ENCODE peak calls at places on chromosomes 13 and 19, in ten cellular contexts. E is KG1; P is left ventricle myocardium inferior; T is GM04503; B is AG10803; F is stimulated activated CD8-positive, alpha-beta memory T cell treated with anti-CD3 and anti-CD28 coated beads, Interleukin-12 subunit alpha, Interleukin-12 subunit beta, amount 100 ng/mL, for 4 hours; K is fibroblast of the aortic adventitia; A is AML-193; V is stimulated activated CD4-positive, alpha-beta T cell treated with anti-CD3 and anti-CD28 coated beads, Interleukin-15, amount 100 ng/mL, for 24 hours; Q is left colon. U is an unnamed sample.

GRCh38 chr19:29092712-29093552 is 120.0 kb downstream of the UQCRFS1 start:
- DNase-seq in P (no peak), T (no peak), V (no peak), K (peak), E (no peak), F (no peak), B (no peak), Q (no peak), A (no peak), U (no peak)

GRCh38 chr19:38389101-38389925 is 816 bp downstream of the SPRED3 start:
- DNase-seq in T (peak), A (no peak), V (peak), Q (no peak), F (no peak), E (no peak), P (no peak), K (peak), B (peak), U (peak)

GRCh38 chr13:20337894-20338551 is 105.9 kb upstream of the GJB6 start:
- DNase-seq in K (no peak), V (no peak), P (no peak), F (no peak), B (no peak), Q (no peak), E (no peak), A (no peak), T (no peak), U (no peak)

GRCh38 chr19:55352040-55352439 is 2.5 kb downstream of the COX6B2 start:
- DNase-seq in B (no peak), F (no peak), P (no peak), K (no peak), A (no peak), E (no peak), V (no peak), Q (no peak), T (no peak), U (no peak)

GRCh38 chr19:18058208-18059009 is 28.3 kb downstream of the IL12RB1 start:
- DNase-seq in Q (peak), V (peak), F (peak), T (no peak), P (peak), A (peak), E (peak), K (peak), B (peak), U (peak)

GRCh38 chr13:110874508-110874960 is 40.3 kb downstream of the ANKRD10 start:
- DNase-seq in E (no peak), V (peak), B (peak), Q (peak), F (no peak), P (peak), A (peak), T (no peak), K (peak), U (peak)

GRCh38 chr13:45331981-45332830 is 8.8 kb downstream of the TPT1 start:
- DNase-seq in V (no peak), F (no peak), B (peak), A (peak), Q (no peak), P (no peak), E (no peak), T (peak), K (peak), U (peak)

GRCh38 chr19:42431486-42431885 is 4.3 kb upstream of the LIPE start:
- DNase-seq in P (no peak), K (no peak), A (no peak), B (no peak), Q (no peak), V (no peak), T (no peak), E (no peak), F (no peak), U (no peak)

GRCh38 chr13:46165485-46166220 is 16.3 kb downstream of the LCP1 start:
- DNase-seq in B (no peak), F (no peak), E (no peak), V (peak), T (no peak), A (no peak), Q (no peak), K (no peak), P (no peak), U (peak)

GRCh38 chr13:80037505-80037888 is 303.4 kb downstream of the SPRY2 start:
- DNase-seq in K (peak), E (no peak), B (peak), T (peak), P (no peak), Q (no peak), V (no peak), F (no peak), A (no peak), U (peak)

GRCh38 chr19:10936661-10937084 is 8.1 kb downstream of the TIMM29 start:
- DNase-seq in T (peak), V (peak), B (peak), A (peak), E (peak), F (no peak), K (peak), Q (peak), P (no peak), U (peak)

GRCh38 chr19:30063184-30064020 is 121.4 kb downstream of the URI1 start:
- DNase-seq in V (no peak), P (no peak), A (no peak), F (no peak), B (no peak), K (no peak), E (no peak), T (no peak), Q (no peak), U (no peak)

GRCh38 chr13:102289606-102290005 is 112.2 kb downstream of the FGF14 start:
- DNase-seq in B (no peak), P (no peak), F (no peak), K (no peak), E (no peak), T (no peak), Q (no peak), V (no peak), A (no peak), U (peak)